ENCODE peak calls at places on chromosomes 5 and 9, in seven cellular contexts. A is psoas muscle, E is cardiac muscle cell, R is IMR-90, L is upper lobe of right lung, I is ovary, M is tibial artery. C is an unnamed sample.

GRCh38 chr5:168553377-168554130 is 24.4 kb downstream of the FBLL1 start:
- DNase-seq in L (no peak), M (no peak), A (no peak), R (no peak), E (no peak), I (no peak), C (no peak)

GRCh38 chr5:83922699-83923098 is 202.0 kb upstream of the HAPLN1 start:
- DNase-seq in I (no peak), E (no peak), M (no peak), R (no peak), L (no peak), A (no peak), C (no peak)

GRCh38 chr9:3960661-3961144 is 339.2 kb downstream of the GLIS3 start:
- DNase-seq in I (no peak), R (peak; percentile 75), L (no peak), M (no peak), E (no peak), A (no peak), C (no peak)

GRCh38 chr9:14222149-14222835 is 91.6 kb downstream of the NFIB start:
- DNase-seq in E (no peak), I (no peak), M (no peak), L (no peak), R (no peak), A (no peak), C (no peak)

GRCh38 chr9:112378441-112379176 is 1.3 kb upstream of the HSDL2 start:
- DNase-seq in M (no peak), R (no peak), A (no peak), L (peak; percentile 58), I (peak; percentile 43), E (peak; percentile 8), C (no peak)

GRCh38 chr9:120152295-120152694 is 427.7 kb downstream of the CDK5RAP2 start:
- DNase-seq in E (peak; percentile 28), I (no peak), R (no peak), M (no peak), A (peak; percentile 17), L (no peak), C (no peak)

GRCh38 chr5:168106008-168106761 is 185.3 kb upstream of the WWC1 start:
- DNase-seq in R (peak; percentile 20), A (no peak), I (no peak), L (no peak), M (no peak), E (no peak), C (peak; percentile 89)

GRCh38 chr5:120610145-120610544 is 146.0 kb downstream of the PRR16 start:
- DNase-seq in L (no peak), I (no peak), R (no peak), M (no peak), A (no peak), E (no peak), C (no peak)

GRCh38 chr5:83306572-83307241 is 164.8 kb upstream of the VCAN start:
- DNase-seq in L (no peak), A (peak; percentile 34), I (no peak), R (peak; percentile 89), E (peak; percentile 1), M (peak; percentile 71), C (peak; percentile 56)

GRCh38 chr5:115116001-115116400 is 53.7 kb downstream of the TRIM36 start:
- DNase-seq in I (no peak), M (no peak), L (no peak), E (no peak), A (no peak), R (no peak), C (no peak)
- H3K27me3 ChIP-seq in I (no peaks in the 10 kb centered on the region), M (no peaks in the 10 kb centered on the region), L (no peaks in the 10 kb centered on the region), E (no peaks in the 10 kb centered on the region), A (no peaks in the 10 kb centered on the region), R (no peaks in the 10 kb centered on the region), C (no peaks in the 10 kb centered on the region)

GRCh38 chr9:92298036-92298435 is 4.5 kb upstream of the IARS1 start:
- DNase-seq in L (no peak), R (no peak), E (no peak), A (no peak), M (no peak), I (no peak), C (no peak)

GRCh38 chr9:92295827-92296258 is 2.3 kb upstream of the IARS1 start:
- DNase-seq in L (no peak), R (no peak), I (no peak), A (no peak), E (peak; percentile 40), M (no peak), C (no peak)

GRCh38 chr9:92299116-92299515 is 5.6 kb upstream of the IARS1 start:
- DNase-seq in R (no peak), I (no peak), M (no peak), E (no peak), A (no peak), L (no peak), C (no peak)

GRCh38 chr9:92295240-92295790 is 1.8 kb upstream of the IARS1 start:
- DNase-seq in R (no peak), E (peak; percentile 71), M (no peak), I (no peak), L (no peak), A (no peak), C (no peak)

DNA sequence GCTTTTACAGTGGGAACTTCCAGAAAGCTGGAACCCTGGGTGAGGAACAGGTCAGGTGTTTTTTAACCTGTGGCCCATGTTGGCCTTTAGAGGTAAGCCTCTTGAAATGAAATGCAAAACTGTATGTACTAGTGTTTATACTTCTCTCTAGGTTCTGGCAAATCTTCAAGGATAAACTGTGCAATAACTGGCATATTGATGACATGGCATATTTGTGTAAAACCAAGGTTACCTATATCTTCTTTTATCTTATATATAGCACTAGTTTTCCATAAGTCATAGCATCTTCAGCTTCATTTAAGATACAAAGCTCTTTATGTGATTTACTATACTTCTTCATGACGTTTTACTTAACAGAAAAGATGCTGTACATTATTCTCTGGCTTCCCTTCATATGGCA is 7.4 kb upstream of the IARS1 start:
- DNase-seq in L (no peak), E (no peak), I (no peak), A (no peak), M (no peak), R (no peak), C (no peak)
- H3K36me3 ChIP-seq in L (peaks cover 93% of the 10 kb centered on the region), E (peaks cover 63% of the 10 kb centered on the region), I (no peaks in the 10 kb centered on the region), A (peaks cover 96% of the 10 kb centered on the region), M (peaks cover 83% of the 10 kb centered on the region), R (peaks cover 26% of the 10 kb centered on the region), C (peaks cover 11% of the 10 kb centered on the region)

GRCh38 chr9:134136117-134136996 is 475 bp downstream of the WDR5 start:
- DNase-seq in L (peak; percentile 76), M (no peak), R (peak; percentile 13), E (peak; percentile 62), A (no peak), I (no peak), C (no peak)
- H3K27me3 ChIP-seq in L (no peaks in the 10 kb centered on the region), M (no peaks in the 10 kb centered on the region), R (no peaks in the 10 kb centered on the region), E (no peaks in the 10 kb centered on the region), A (no peaks in the 10 kb centered on the region), I (no peaks in the 10 kb centered on the region), C (no peaks in the 10 kb centered on the region)

GRCh38 chr9:335373-335772 is 120.7 kb downstream of the DOCK8 start:
- DNase-seq in M (no peak), R (no peak), L (no peak), I (no peak), A (no peak), E (no peak), C (no peak)

GRCh38 chr9:338602-339001 is 123.9 kb downstream of the DOCK8 start:
- DNase-seq in E (no peak), L (no peak), R (no peak), M (no peak), A (no peak), I (no peak), C (no peak)

GRCh38 chr9:341634-342421 is 127.2 kb downstream of the DOCK8 start:
- DNase-seq in I (no peak), M (no peak), L (no peak), E (no peak), A (no peak), R (no peak), C (no peak)

GRCh38 chr9:331197-331596 is 116.5 kb downstream of the DOCK8 start:
- DNase-seq in E (no peak), R (no peak), I (no peak), L (no peak), A (no peak), M (no peak), C (no peak)

DNA sequence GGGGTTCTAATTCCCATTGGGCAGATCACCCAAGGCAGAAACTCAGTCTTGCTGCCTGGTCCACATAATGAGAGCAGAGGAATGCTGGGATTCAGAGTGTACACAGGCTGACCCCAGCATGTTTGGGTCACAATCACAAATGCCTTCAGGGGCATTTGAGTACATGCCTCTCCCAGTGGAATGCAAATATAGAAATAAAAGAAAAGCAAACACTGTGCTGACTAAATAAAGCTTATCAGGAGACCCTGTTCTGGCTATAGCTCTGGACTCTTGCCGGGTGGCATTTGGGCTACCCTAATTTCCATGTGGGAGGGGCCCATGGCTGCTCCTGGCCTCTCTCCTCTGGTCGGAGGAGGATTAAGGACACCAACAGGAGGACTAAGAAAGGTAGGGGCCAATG is 121.4 kb downstream of the DOCK8 start:
- DNase-seq in L (peak; percentile 66), M (no peak), I (no peak), R (no peak), E (no peak), A (no peak), C (no peak)
- H3K36me3 ChIP-seq in L (peaks cover 72% of the 10 kb centered on the region), M (no peaks in the 10 kb centered on the region), I (no peaks in the 10 kb centered on the region), R (no peaks in the 10 kb centered on the region), E (no peaks in the 10 kb centered on the region), A (no peaks in the 10 kb centered on the region), C (no peaks in the 10 kb centered on the region)

DNA sequence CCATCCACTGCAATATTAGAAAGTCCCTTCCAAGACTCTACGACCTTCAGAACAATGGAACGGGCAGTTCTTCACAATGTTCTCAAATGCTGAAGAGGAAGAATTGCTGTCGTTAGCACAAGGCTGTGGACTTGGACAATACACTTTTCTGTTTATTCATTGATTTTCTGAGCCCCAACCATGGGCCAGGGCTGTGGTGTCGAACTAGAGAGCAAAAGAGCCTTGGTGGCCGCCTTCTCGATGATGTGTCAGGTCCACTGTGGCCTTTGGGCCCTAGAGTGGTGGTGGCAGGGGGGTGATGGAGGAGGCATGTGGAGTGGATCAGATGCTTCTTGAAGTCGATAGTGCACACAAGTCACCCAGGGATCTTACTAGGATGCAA is 18.5 kb upstream of the KIF12 start:
- DNase-seq in E (no peak), M (no peak), R (no peak), I (no peak), L (peak; percentile 44), A (no peak), C (no peak)
- H3K27me3 ChIP-seq in E (no peaks in the 10 kb centered on the region), M (no peaks in the 10 kb centered on the region), R (peaks cover 64% of the 10 kb centered on the region), I (no peaks in the 10 kb centered on the region), L (no peaks in the 10 kb centered on the region), A (peaks cover 2% of the 10 kb centered on the region), C (peaks cover 23% of the 10 kb centered on the region)

GRCh38 chr5:42768106-42768504 is 11.5 kb downstream of the CCDC152 start:
- DNase-seq in I (no peak), E (no peak), A (no peak), L (no peak), R (no peak), M (no peak), C (no peak)
- H3K36me3 ChIP-seq in I (no peaks in the 10 kb centered on the region), E (no peaks in the 10 kb centered on the region), A (no peaks in the 10 kb centered on the region), L (no peaks in the 10 kb centered on the region), R (no peaks in the 10 kb centered on the region), M (no peaks in the 10 kb centered on the region), C (no peaks in the 10 kb centered on the region)